ENCODE peak calls at places on chromosomes 1 and 21, in ten cellular contexts. F is cardiac septum; I is kidney glomerular epithelial cell; U is GM06990; P is CD8-positive, alpha-beta memory T cell; M is NCI-H1105; L is M059J; O is amniotic epithelial cell; J is activated naive CD8-positive, alpha-beta T cell treated with anti-CD3 and anti-CD28 coated beads, Interleukin-2, amount 50 U/mL, for 24 hours; D is sciatic nerve. X is an unnamed sample.
A peak's percentile ranks its signal among the peaks of the same experiment; 100 is the strongest.

GRCh38 chr1:6307099-6307498 is 46.2 kb upstream of the GPR153 start:
- DNase-seq in I (no peak), O (no peak), P (no peak), J (no peak), F (no peak), U (no peak), D (no peak), L (no peak), M (no peak), X (no peak)

GRCh38 chr1:160672789-160673695 is 26.2 kb upstream of the SLAMF1 start:
- DNase-seq in J (no peak), O (no peak), D (no peak), L (no peak), M (no peak), U (no peak), F (no peak), P (no peak), I (no peak), X (no peak)

GRCh38 chr21:44926364-44927101 is 5.8 kb upstream of the ITGB2 start:
- DNase-seq in J (peak; percentile 56), M (no peak), I (no peak), L (peak; percentile 39), P (peak; percentile 76), O (peak; percentile 34), U (no peak), D (no peak), F (no peak), X (no peak)

GRCh38 chr1:112396668-112397025 is 633 bp downstream of the CTTNBP2NL start:
- DNase-seq in J (no peak), M (no peak), F (no peak), P (no peak), U (no peak), O (no peak), D (no peak), L (peak; percentile 32), I (no peak), X (peak; percentile 58)

GRCh38 chr1:179794669-179795068 is 51.6 kb downstream of the FAM163A start:
- DNase-seq in D (no peak), O (peak; percentile 99), L (no peak), I (peak; percentile 14), M (no peak), J (no peak), F (no peak), P (no peak), U (no peak), X (no peak)

GRCh38 chr1:61424382-61424781 is 300.6 kb downstream of the TM2D1 start:
- DNase-seq in O (no peak), F (no peak), I (no peak), J (no peak), L (no peak), P (no peak), M (peak; percentile 28), U (no peak), D (no peak), X (no peak)

GRCh38 chr1:74334147-74334546 is 99.0 kb downstream of the TNNI3K start:
- DNase-seq in I (peak; percentile 46), L (no peak), M (no peak), F (no peak), O (no peak), J (no peak), U (no peak), D (no peak), P (no peak), X (no peak)

GRCh38 chr1:118294817-118295486 is 109.9 kb upstream of the SPAG17 start:
- DNase-seq in U (no peak), F (no peak), M (no peak), J (no peak), P (no peak), L (no peak), O (no peak), D (no peak), I (peak; percentile 27), X (peak; percentile 15)

GRCh38 chr1:228359613-228360532 is 46.8 kb downstream of the TRIM11 start:
- DNase-seq in F (no peak), L (no peak), D (no peak), P (peak; percentile 42), I (no peak), O (no peak), J (no peak), M (no peak), U (no peak), X (no peak)

GRCh38 chr1:224632921-224633321 is 16.8 kb downstream of the CNIH3 start:
- DNase-seq in F (no peak), L (peak; percentile 92), D (no peak), P (no peak), I (peak; percentile 54), M (no peak), J (no peak), O (peak; percentile 46), U (no peak), X (no peak)

GRCh38 chr1:44609412-44609767 is 64.9 kb downstream of the TMEM53 start:
- DNase-seq in F (no peak), P (peak; percentile 56), L (peak; percentile 64), D (peak; percentile 72), J (peak; percentile 49), O (peak; percentile 44), U (no peak), I (peak; percentile 52), M (peak; percentile 6), X (peak; percentile 38)

GRCh38 chr21:39885119-39885848 is 18.0 kb downstream of the PCP4 start:
- DNase-seq in M (peak; percentile 93), L (peak; percentile 9), D (no peak), O (no peak), F (peak; percentile 78), J (no peak), I (peak; percentile 57), P (no peak), U (no peak), X (no peak)

GRCh38 chr1:3633344-3634058 is 8.7 kb downstream of the TPRG1L start:
- DNase-seq in P (no peak), O (no peak), F (no peak), U (no peak), J (no peak), M (no peak), I (no peak), L (no peak), D (no peak), X (no peak)

GRCh38 chr1:15326691-15327530 is 79.9 kb downstream of the FHAD1 start:
- DNase-seq in I (no peak), O (no peak), D (no peak), P (no peak), L (peak; percentile 88), M (no peak), F (no peak), J (no peak), U (no peak), X (no peak)

GRCh38 chr21:31752352-31752751 is 20.4 kb upstream of the SCAF4 start:
- DNase-seq in F (no peak), U (no peak), L (peak; percentile 56), D (no peak), O (peak; percentile 42), J (no peak), M (no peak), P (no peak), I (no peak), X (no peak)

GRCh38 chr1:198118136-198118535 is 38.7 kb upstream of the NEK7 start:
- DNase-seq in D (peak; percentile 82), J (no peak), I (peak; percentile 19), U (no peak), F (peak; percentile 78), P (no peak), M (no peak), O (peak; percentile 91), L (peak; percentile 83), X (no peak)

GRCh38 chr1:39653546-39654031 is 14.1 kb upstream of the HEYL start:
- DNase-seq in L (peak; percentile 69), P (peak; percentile 79), M (peak; percentile 68), I (peak; percentile 81), O (peak; percentile 84), J (peak; percentile 78), F (peak; percentile 87), D (peak; percentile 91), U (peak; percentile 42), X (peak; percentile 49)

GRCh38 chr21:16519012-16519411 is 789.2 kb downstream of the USP25 start:
- DNase-seq in P (no peak), U (no peak), F (no peak), O (no peak), D (no peak), M (no peak), L (no peak), J (no peak), I (no peak), X (no peak)

GRCh38 chr1:244590670-244591069 is 62.3 kb upstream of the DESI2 start:
- DNase-seq in P (no peak), L (no peak), D (no peak), O (no peak), M (no peak), J (no peak), F (no peak), I (no peak), U (no peak), X (no peak)

GRCh38 chr1:91792393-91793032 is 93.4 kb downstream of the TGFBR3 start:
- DNase-seq in I (no peak), J (no peak), U (no peak), L (no peak), P (no peak), M (no peak), F (no peak), D (no peak), O (no peak), X (no peak)

GRCh38 chr1:160353223-160353622 is 10.0 kb downstream of the NCSTN start:
- DNase-seq in P (no peak), L (no peak), D (no peak), I (no peak), U (no peak), J (no peak), F (no peak), M (no peak), O (peak; percentile 40), X (no peak)

GRCh38 chr1:31725777-31726535 is 22.1 kb upstream of the COL16A1 start:
- DNase-seq in I (no peak), O (no peak), J (no peak), P (no peak), U (no peak), M (peak; percentile 14), L (no peak), D (no peak), F (no peak), X (peak; percentile 13)

GRCh38 chr1:108644984-108645383 is 15.9 kb downstream of the HENMT1 start:
- DNase-seq in M (no peak), D (no peak), O (no peak), P (peak; percentile 73), I (no peak), F (no peak), U (no peak), J (no peak), L (no peak), X (no peak)

GRCh38 chr1:234067584-234067983 is 163.1 kb downstream of the SLC35F3 start:
- DNase-seq in M (no peak), F (no peak), J (no peak), P (no peak), D (no peak), O (no peak), U (no peak), L (no peak), I (no peak), X (no peak)

GRCh38 chr1:220370041-220370700 is 97.9 kb upstream of the RAB3GAP2 start:
- DNase-seq in M (no peak), I (peak; percentile 89), L (peak; percentile 82), P (no peak), F (no peak), D (no peak), J (no peak), U (no peak), O (peak; percentile 9), X (no peak)

GRCh38 chr1:165109013-165109412 is 247.5 kb downstream of the LMX1A start:
- DNase-seq in O (no peak), L (no peak), D (no peak), I (no peak), J (no peak), P (no peak), F (no peak), M (no peak), U (no peak), X (no peak)

GRCh38 chr1:6298940-6299465 is 38.1 kb upstream of the GPR153 start:
- DNase-seq in L (no peak), J (no peak), I (no peak), O (no peak), M (no peak), D (no peak), P (no peak), F (no peak), U (no peak), X (no peak)

X was measured in NCI-H446.